ENCODE peak calls at places on chromosomes 7 and 10, in four cellular contexts. One of them, this sample, is unnamed.

GRCh38 chr7:27242580-27243339 is at the start of gene EVX1:
- ATAC-seq in right cardiac atrium: no peak
- ATAC-seq in Panc1: peak
- ATAC-seq in right lobe of liver: no peak
- ATAC-seq in this sample: no peak

GRCh38 chr10:131909014-131909808 is 8.4 kb downstream of the PPP2R2D start:
- ATAC-seq in right lobe of liver: peak
- ATAC-seq in Panc1: no peak
- ATAC-seq in right cardiac atrium: peak
- ATAC-seq in this sample: no peak

GRCh38 chr10:30510932-30511700 is 77.1 kb downstream of the MAP3K8 start:
- ATAC-seq in Panc1: peak
- ATAC-seq in right cardiac atrium: no peak
- ATAC-seq in right lobe of liver: no peak
- ATAC-seq in this sample: peak

GRCh38 chr7:86991844-86992243 is 67.6 kb downstream of the ELAPOR2 start:
- ATAC-seq in right cardiac atrium: no peak
- ATAC-seq in Panc1: no peak
- ATAC-seq in right lobe of liver: no peak
- ATAC-seq in this sample: no peak

GRCh38 chr10:14022052-14022451 is 308.7 kb downstream of the FRMD4A start:
- ATAC-seq in Panc1: no peak
- ATAC-seq in right cardiac atrium: no peak
- ATAC-seq in right lobe of liver: no peak
- ATAC-seq in this sample: no peak

GRCh38 chr7:33310546-33310945 is 181.2 kb downstream of the BBS9 start:
- ATAC-seq in right lobe of liver: no peak
- ATAC-seq in Panc1: no peak
- ATAC-seq in right cardiac atrium: no peak
- ATAC-seq in this sample: no peak

GRCh38 chr7:28528899-28529298 is 116.6 kb downstream of the CREB5 start:
- ATAC-seq in right cardiac atrium: no peak
- ATAC-seq in right lobe of liver: no peak
- ATAC-seq in Panc1: no peak
- ATAC-seq in this sample: peak

GRCh38 chr7:137484326-137484725 is 140.8 kb upstream of the PTN start:
- ATAC-seq in right cardiac atrium: no peak
- ATAC-seq in Panc1: no peak
- ATAC-seq in right lobe of liver: no peak
- ATAC-seq in this sample: no peak

GRCh38 chr7:2438181-2438580 is 34.8 kb downstream of the CHST12 start:
- ATAC-seq in Panc1: no peak
- ATAC-seq in right cardiac atrium: peak
- ATAC-seq in right lobe of liver: no peak
- ATAC-seq in this sample: peak

GRCh38 chr7:88200793-88201192 is 19.0 kb downstream of the SRI start:
- ATAC-seq in Panc1: no peak
- ATAC-seq in right lobe of liver: no peak
- ATAC-seq in right cardiac atrium: no peak
- ATAC-seq in this sample: no peak

GRCh38 chr7:135645296-135645904 is 16.9 kb upstream of the STMP1 start:
- ATAC-seq in right lobe of liver: peak
- ATAC-seq in right cardiac atrium: peak
- ATAC-seq in Panc1: peak
- ATAC-seq in this sample: peak

GRCh38 chr10:80485410-80486135 is 31.5 kb downstream of the TSPAN14 start:
- ATAC-seq in right cardiac atrium: peak
- ATAC-seq in right lobe of liver: peak
- ATAC-seq in Panc1: no peak
- ATAC-seq in this sample: peak

GRCh38 chr7:157003445-157004049 is 6.9 kb downstream of the MNX1 start:
- ATAC-seq in right lobe of liver: no peak
- ATAC-seq in right cardiac atrium: no peak
- ATAC-seq in Panc1: no peak
- ATAC-seq in this sample: no peak

GRCh38 chr7:29287366-29287765 is 92.8 kb downstream of the CHN2 start:
- ATAC-seq in Panc1: no peak
- ATAC-seq in right cardiac atrium: no peak
- ATAC-seq in right lobe of liver: no peak
- ATAC-seq in this sample: no peak

GRCh38 chr7:48090095-48090805 is 1.2 kb downstream of the UPP1 start:
- ATAC-seq in right lobe of liver: peak
- ATAC-seq in Panc1: no peak
- ATAC-seq in right cardiac atrium: no peak
- ATAC-seq in this sample: no peak
- H3K4me3 ChIP-seq in right lobe of liver: peak
- H3K4me3 ChIP-seq in Panc1: peak
- H3K4me3 ChIP-seq in right cardiac atrium: peak
- H3K4me3 ChIP-seq in this sample: peak

GRCh38 chr7:84939888-84940287 is 247.0 kb downstream of the SEMA3D start:
- ATAC-seq in right cardiac atrium: peak
- ATAC-seq in Panc1: no peak
- ATAC-seq in right lobe of liver: peak
- ATAC-seq in this sample: peak
- H3K4me3 ChIP-seq in right cardiac atrium: no peak
- H3K4me3 ChIP-seq in Panc1: peak
- H3K4me3 ChIP-seq in right lobe of liver: no peak
- H3K4me3 ChIP-seq in this sample: no peak

DNA sequence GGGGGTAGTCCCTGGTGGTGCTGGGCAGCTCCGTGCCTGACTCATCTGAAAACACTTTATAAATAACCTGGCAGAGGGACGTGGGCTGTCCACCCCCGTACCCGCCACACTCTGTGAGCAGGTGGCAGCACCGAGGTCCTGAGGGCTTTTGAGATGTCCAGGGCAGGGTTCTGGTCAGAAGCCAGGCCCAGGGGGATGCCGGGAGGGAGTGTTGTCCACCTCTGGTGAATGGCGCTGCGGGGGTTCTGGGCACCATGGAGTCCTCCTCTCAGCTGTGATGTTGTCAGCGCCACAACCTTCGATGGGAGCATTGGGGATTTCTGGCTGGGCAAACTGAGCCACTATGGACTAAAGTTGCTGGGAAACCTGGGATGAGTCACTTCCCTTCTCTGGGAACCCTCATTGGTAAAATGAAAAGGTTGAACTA is 27.4 kb upstream of the GOLGA7B start:
- ATAC-seq in right lobe of liver: no peak
- ATAC-seq in right cardiac atrium: peak
- ATAC-seq in Panc1: peak
- ATAC-seq in this sample: no peak
- H3K4me3 ChIP-seq in right lobe of liver: no peak
- H3K4me3 ChIP-seq in right cardiac atrium: no peak
- H3K4me3 ChIP-seq in Panc1: no peak
- H3K4me3 ChIP-seq in this sample: no peak

GRCh38 chr7:100169147-100169850 is 882 bp upstream of the GAL3ST4 start:
- ATAC-seq in right lobe of liver: no peak
- ATAC-seq in Panc1: no peak
- ATAC-seq in right cardiac atrium: no peak
- ATAC-seq in this sample: no peak

GRCh38 chr7:100170111-100170897 is 1.9 kb upstream of the GAL3ST4 start:
- ATAC-seq in right lobe of liver: no peak
- ATAC-seq in Panc1: no peak
- ATAC-seq in right cardiac atrium: no peak
- ATAC-seq in this sample: no peak

GRCh38 chr7:100171087-100171681 is 2.8 kb upstream of the GAL3ST4 start:
- ATAC-seq in right lobe of liver: peak
- ATAC-seq in right cardiac atrium: no peak
- ATAC-seq in Panc1: peak
- ATAC-seq in this sample: peak

GRCh38 chr7:100173806-100174495 is 3.2 kb downstream of the GPC2 start:
- ATAC-seq in right lobe of liver: no peak
- ATAC-seq in Panc1: no peak
- ATAC-seq in right cardiac atrium: no peak
- ATAC-seq in this sample: no peak

GRCh38 chr7:100171840-100172239 is 3.4 kb upstream of the GAL3ST4 start:
- ATAC-seq in Panc1: peak
- ATAC-seq in right lobe of liver: no peak
- ATAC-seq in right cardiac atrium: no peak
- ATAC-seq in this sample: no peak
- H3K4me3 ChIP-seq in Panc1: peak
- H3K4me3 ChIP-seq in right lobe of liver: no peak
- H3K4me3 ChIP-seq in right cardiac atrium: peak
- H3K4me3 ChIP-seq in this sample: peak

GRCh38 chr7:92815412-92815811 is 21.0 kb downstream of the CDK6 start:
- ATAC-seq in Panc1: no peak
- ATAC-seq in right lobe of liver: no peak
- ATAC-seq in right cardiac atrium: no peak
- ATAC-seq in this sample: no peak
- H3K4me3 ChIP-seq in Panc1: no peak
- H3K4me3 ChIP-seq in right lobe of liver: no peak
- H3K4me3 ChIP-seq in right cardiac atrium: no peak
- H3K4me3 ChIP-seq in this sample: no peak

GRCh38 chr7:30754315-30754877 is 2.5 kb downstream of the INMT start:
- ATAC-seq in right cardiac atrium: no peak
- ATAC-seq in right lobe of liver: no peak
- ATAC-seq in Panc1: no peak
- ATAC-seq in this sample: no peak
- H3K4me3 ChIP-seq in right cardiac atrium: peak
- H3K4me3 ChIP-seq in right lobe of liver: peak
- H3K4me3 ChIP-seq in Panc1: no peak
- H3K4me3 ChIP-seq in this sample: peak

GRCh38 chr10:100659361-100660098 is 85.9 kb upstream of the PAX2 start:
- ATAC-seq in right lobe of liver: no peak
- ATAC-seq in right cardiac atrium: no peak
- ATAC-seq in Panc1: no peak
- ATAC-seq in this sample: no peak
- H3K4me3 ChIP-seq in right lobe of liver: no peak
- H3K4me3 ChIP-seq in right cardiac atrium: no peak
- H3K4me3 ChIP-seq in Panc1: no peak
- H3K4me3 ChIP-seq in this sample: no peak

This sample was measured in gastroesophageal sphincter.